ENCODE peak calls at places on chromosomes 5 and 9, in six cellular contexts. P is heart right ventricle, G is psoas muscle, M is uterus, W is cardiac muscle cell, Z is IMR-90. H is an unnamed sample.

GRCh38 chr9:35114921-35115341 is 731 bp downstream of the ATOSB start:
- DNase-seq in W (peak), P (peak), G (peak), Z (no peak), M (peak), H (peak)

GRCh38 chr5:91053733-91054010 is 329.4 kb downstream of the ARRDC3 start:
- DNase-seq in W (no peak), P (no peak), Z (no peak), M (no peak), G (no peak), H (no peak)

GRCh38 chr5:66912787-66913186 is 283.8 kb downstream of the CD180 start:
- DNase-seq in G (no peak), P (no peak), W (no peak), M (no peak), Z (no peak), H (no peak)

GRCh38 chr9:117435630-117436261 is 20.9 kb upstream of the ASTN2 start:
- DNase-seq in M (no peak), W (no peak), Z (no peak), P (no peak), G (no peak), H (no peak)

GRCh38 chr5:6950250-6950649 is 237.0 kb downstream of the TENT4A start:
- DNase-seq in G (no peak), W (no peak), M (no peak), Z (no peak), P (no peak), H (no peak)

GRCh38 chr5:141618030-141618803 is 583 bp downstream of the DIAPH1 start:
- DNase-seq in W (peak), P (peak), M (peak), G (peak), Z (peak), H (peak)

GRCh38 chr5:120473332-120473731 is 9.2 kb downstream of the PRR16 start:
- DNase-seq in G (no peak), P (no peak), W (no peak), Z (no peak), M (no peak), H (no peak)

GRCh38 chr9:112224401-112225289 is 49.5 kb upstream of the SUSD1 start:
- DNase-seq in M (no peak), P (no peak), W (no peak), G (no peak), Z (peak), H (no peak)

GRCh38 chr9:35612843-35613242 is 5.4 kb downstream of the CD72 start:
- DNase-seq in W (no peak), M (no peak), P (no peak), Z (no peak), G (no peak), H (no peak)

GRCh38 chr5:168819004-168819626 is 239.9 kb upstream of the PANK3 start:
- DNase-seq in Z (no peak), P (no peak), G (no peak), W (no peak), M (no peak), H (no peak)

GRCh38 chr9:34651286-34651685 is 699 bp upstream of the IL11RA start:
- DNase-seq in G (peak), P (no peak), Z (peak), W (no peak), M (peak), H (no peak)

GRCh38 chr9:112078432-112078831 is 96.7 kb downstream of the SUSD1 start:
- DNase-seq in G (no peak), P (no peak), Z (no peak), M (no peak), W (no peak), H (no peak)

GRCh38 chr9:99357575-99357974 is 135.5 kb downstream of the SEC61B start:
- DNase-seq in W (peak), Z (no peak), G (peak), P (peak), M (no peak), H (no peak)

DNA sequence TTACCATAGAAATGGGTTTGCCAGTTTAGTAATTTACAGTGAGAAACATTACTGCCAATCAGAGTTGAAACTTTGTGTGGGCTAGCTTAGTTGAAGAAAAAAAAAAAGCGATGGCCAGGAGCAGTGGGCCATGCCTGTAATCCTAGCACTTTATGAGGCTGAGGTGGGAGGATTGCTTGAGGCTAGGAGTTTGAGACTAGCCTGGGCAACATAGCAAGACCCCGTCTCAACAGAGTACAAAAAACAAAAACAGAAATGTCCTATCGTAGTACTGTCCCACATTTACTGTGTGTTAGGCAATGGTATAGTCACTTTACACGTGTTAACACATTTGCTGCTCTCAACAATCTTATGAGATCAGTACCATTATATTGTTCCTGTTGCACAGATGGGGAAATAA is 2.3 kb downstream of the OSTF1 start:
- DNase-seq in W (no peak), M (no peak), P (no peak), Z (no peak), G (no peak), H (no peak)
- H3K4me3 ChIP-seq in W (no peak), M (no peak), P (no peak), Z (no peak), G (no peak), H (no peak)

GRCh38 chr5:58926549-58926948 is 343.7 kb downstream of the RAB3C start:
- DNase-seq in W (no peak), Z (no peak), P (no peak), G (no peak), M (no peak), H (no peak)

GRCh38 chr5:58932057-58932594 is 349.3 kb downstream of the RAB3C start:
- DNase-seq in P (no peak), M (no peak), Z (no peak), W (no peak), G (no peak), H (no peak)

GRCh38 chr5:58930520-58930919 is 347.6 kb downstream of the RAB3C start:
- DNase-seq in W (no peak), G (no peak), M (no peak), Z (no peak), P (no peak), H (no peak)

GRCh38 chr5:58927174-58927573 is 344.3 kb downstream of the RAB3C start:
- DNase-seq in Z (no peak), G (no peak), W (no peak), P (no peak), M (no peak), H (no peak)

DNA sequence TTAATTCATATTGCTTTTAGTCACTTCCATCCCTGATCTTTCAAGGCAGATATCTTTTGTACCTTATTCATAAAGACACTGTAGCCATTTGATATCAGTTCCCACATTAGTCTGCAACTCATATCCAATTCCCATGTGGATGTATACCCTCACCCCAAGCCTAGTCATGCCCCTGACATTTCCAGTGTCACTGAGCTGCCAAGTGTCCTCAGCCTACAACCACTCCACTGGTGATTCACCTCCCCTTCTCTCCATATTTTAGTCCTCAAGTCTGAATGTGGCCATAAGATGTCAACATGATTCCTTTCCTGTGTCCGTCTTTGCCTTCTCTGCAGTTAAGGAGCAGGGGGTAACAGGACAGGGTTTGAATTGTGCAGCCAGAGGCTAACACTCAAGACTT is 346.9 kb downstream of the RAB3C start:
- DNase-seq in M (no peak), Z (no peak), W (no peak), P (no peak), G (no peak), H (no peak)
- TF ChIP-seq CTCF in M (no peak), Z (no peak), W (no peak), P (no peak), G (no peak), H (no peak)

GRCh38 chr9:78132688-78133033 is 101.0 kb upstream of the GNAQ start:
- DNase-seq in Z (no peak), M (no peak), W (no peak), P (no peak), G (no peak), H (no peak)

GRCh38 chr9:78130004-78130403 is 98.4 kb upstream of the GNAQ start:
- DNase-seq in G (no peak), M (no peak), Z (no peak), P (no peak), W (peak), H (no peak)

GRCh38 chr9:78133751-78134150 is 102.1 kb upstream of the CEP78 start:
- DNase-seq in G (no peak), W (no peak), M (no peak), Z (no peak), P (no peak), H (no peak)

GRCh38 chr9:78130853-78131252 is 99.2 kb upstream of the GNAQ start:
- DNase-seq in Z (no peak), M (no peak), W (no peak), G (no peak), P (no peak), H (no peak)

GRCh38 chr9:78131969-78132687 is 100.5 kb upstream of the GNAQ start:
- DNase-seq in W (no peak), Z (no peak), P (no peak), M (no peak), G (no peak), H (no peak)
- H3K4me3 ChIP-seq in W (no peak), Z (peak), P (no peak), M (no peak), G (no peak), H (no peak)

GRCh38 chr5:36035696-36036095 is 31.0 kb downstream of the UGT3A2 start:
- DNase-seq in P (no peak), Z (no peak), G (no peak), W (no peak), M (no peak), H (peak)

GRCh38 chr5:36040651-36041536 is 25.8 kb downstream of the UGT3A2 start:
- DNase-seq in G (no peak), Z (no peak), P (no peak), M (no peak), W (no peak), H (peak)

GRCh38 chr5:36045895-36046294 is 20.8 kb downstream of the UGT3A2 start:
- DNase-seq in G (no peak), W (no peak), M (no peak), P (no peak), Z (no peak), H (no peak)

GRCh38 chr5:36041537-36041845 is 25.2 kb downstream of the UGT3A2 start:
- DNase-seq in Z (no peak), P (no peak), W (peak), M (no peak), G (no peak), H (no peak)
- TF ChIP-seq CTCF in Z (no peak), P (no peak), W (no peak), M (no peak), G (peak), H (no peak)

GRCh38 chr9:137758067-137758466 is 119.5 kb upstream of the CACNA1B start:
- DNase-seq in W (no peak), P (no peak), G (no peak), M (no peak), Z (no peak), H (no peak)
- H3K4me3 ChIP-seq in W (no peak), P (no peak), G (no peak), M (no peak), Z (no peak), H (no peak)

H was measured in lung.